ENCODE peak calls at places on chromosomes 12 and 14, in six cellular contexts. One of them, this sample, is unnamed.
A peak's percentile ranks its signal among the peaks of the same experiment; 100 is the strongest.

GRCh38 chr12:58915634-58916033 is 4.7 kb downstream of the LRIG3 start:
- DNase-seq in AG20443: peak; percentile 75
- DNase-seq in lower leg skin: no peak
- DNase-seq in mammary epithelial cell: peak; percentile 60
- DNase-seq in chondrocyte: no peak
- DNase-seq in ecto neural progenitor cell: no peak
- DNase-seq in this sample: peak; percentile 74

GRCh38 chr14:64601571-64601970 is 51.8 kb downstream of the PPP1R36 start:
- DNase-seq in mammary epithelial cell: no peak
- DNase-seq in chondrocyte: no peak
- DNase-seq in AG20443: peak; percentile 25
- DNase-seq in lower leg skin: no peak
- DNase-seq in ecto neural progenitor cell: no peak
- DNase-seq in this sample: no peak

GRCh38 chr14:20757963-20758362 is 10.2 kb upstream of the EDDM3B start:
- DNase-seq in chondrocyte: no peak
- DNase-seq in AG20443: no peak
- DNase-seq in mammary epithelial cell: no peak
- DNase-seq in lower leg skin: no peak
- DNase-seq in ecto neural progenitor cell: no peak
- DNase-seq in this sample: no peak

GRCh38 chr14:51507556-51508511 is 143.9 kb upstream of the FRMD6 start:
- DNase-seq in AG20443: peak; percentile 60
- DNase-seq in lower leg skin: peak; percentile 43
- DNase-seq in chondrocyte: no peak
- DNase-seq in mammary epithelial cell: peak; percentile 61
- DNase-seq in ecto neural progenitor cell: peak; percentile 47
- DNase-seq in this sample: no peak

GRCh38 chr12:2411586-2412304 is 359.0 kb downstream of the CACNA1C start:
- DNase-seq in chondrocyte: no peak
- DNase-seq in AG20443: no peak
- DNase-seq in lower leg skin: no peak
- DNase-seq in ecto neural progenitor cell: peak; percentile 59
- DNase-seq in mammary epithelial cell: no peak
- DNase-seq in this sample: no peak

GRCh38 chr12:45575417-45575816 is 154.1 kb upstream of the ARID2 start:
- DNase-seq in mammary epithelial cell: no peak
- DNase-seq in AG20443: no peak
- DNase-seq in lower leg skin: no peak
- DNase-seq in chondrocyte: no peak
- DNase-seq in ecto neural progenitor cell: no peak
- DNase-seq in this sample: no peak

GRCh38 chr12:13374783-13375182 is 178.3 kb downstream of the EMP1 start:
- DNase-seq in chondrocyte: no peak
- DNase-seq in ecto neural progenitor cell: no peak
- DNase-seq in AG20443: no peak
- DNase-seq in lower leg skin: no peak
- DNase-seq in mammary epithelial cell: no peak
- DNase-seq in this sample: no peak

GRCh38 chr12:56571131-56571530 is 49.5 kb downstream of the RBMS2 start:
- DNase-seq in AG20443: no peak
- DNase-seq in ecto neural progenitor cell: peak; percentile 63
- DNase-seq in lower leg skin: no peak
- DNase-seq in chondrocyte: no peak
- DNase-seq in mammary epithelial cell: no peak
- DNase-seq in this sample: peak; percentile 96

GRCh38 chr14:91027556-91027955 is 32.9 kb downstream of the RPS6KA5 start:
- DNase-seq in chondrocyte: no peak
- DNase-seq in ecto neural progenitor cell: no peak
- DNase-seq in mammary epithelial cell: no peak
- DNase-seq in lower leg skin: no peak
- DNase-seq in AG20443: no peak
- DNase-seq in this sample: no peak

GRCh38 chr12:87150969-87151662 is 878.1 kb downstream of the C12orf50 start:
- DNase-seq in chondrocyte: no peak
- DNase-seq in mammary epithelial cell: peak; percentile 58
- DNase-seq in lower leg skin: no peak
- DNase-seq in AG20443: no peak
- DNase-seq in ecto neural progenitor cell: no peak
- DNase-seq in this sample: peak; percentile 78

GRCh38 chr12:53591301-53592206 is 34.6 kb downstream of the ATF7 start:
- DNase-seq in ecto neural progenitor cell: no peak
- DNase-seq in AG20443: no peak
- DNase-seq in lower leg skin: no peak
- DNase-seq in mammary epithelial cell: no peak
- DNase-seq in chondrocyte: no peak
- DNase-seq in this sample: no peak

GRCh38 chr12:26434299-26434915 is 239.0 kb downstream of the SSPN start:
- DNase-seq in ecto neural progenitor cell: no peak
- DNase-seq in mammary epithelial cell: peak; percentile 60
- DNase-seq in lower leg skin: peak; percentile 22
- DNase-seq in chondrocyte: no peak
- DNase-seq in AG20443: peak; percentile 75
- DNase-seq in this sample: peak; percentile 83

GRCh38 chr12:109386079-109386473 is 38.4 kb downstream of the MYO1H start:
- DNase-seq in chondrocyte: no peak
- DNase-seq in ecto neural progenitor cell: no peak
- DNase-seq in mammary epithelial cell: no peak
- DNase-seq in AG20443: no peak
- DNase-seq in lower leg skin: no peak
- DNase-seq in this sample: no peak

GRCh38 chr14:102971314-102971713 is 48.9 kb downstream of the AMN start:
- DNase-seq in mammary epithelial cell: no peak
- DNase-seq in ecto neural progenitor cell: no peak
- DNase-seq in lower leg skin: no peak
- DNase-seq in chondrocyte: no peak
- DNase-seq in AG20443: no peak
- DNase-seq in this sample: no peak

GRCh38 chr14:105198588-105198987 is 17.5 kb upstream of the NUDT14 start:
- DNase-seq in mammary epithelial cell: no peak
- DNase-seq in lower leg skin: no peak
- DNase-seq in ecto neural progenitor cell: no peak
- DNase-seq in chondrocyte: no peak
- DNase-seq in AG20443: no peak
- DNase-seq in this sample: no peak

GRCh38 chr14:28707814-28708213 is 58.8 kb upstream of the FOXG1 start:
- DNase-seq in lower leg skin: no peak
- DNase-seq in mammary epithelial cell: peak; percentile 78
- DNase-seq in ecto neural progenitor cell: no peak
- DNase-seq in chondrocyte: no peak
- DNase-seq in AG20443: no peak
- DNase-seq in this sample: no peak

GRCh38 chr14:98325761-98326160 is 946.2 kb downstream of the BCL11B start:
- DNase-seq in ecto neural progenitor cell: no peak
- DNase-seq in lower leg skin: no peak
- DNase-seq in chondrocyte: no peak
- DNase-seq in AG20443: no peak
- DNase-seq in mammary epithelial cell: peak; percentile 9
- DNase-seq in this sample: no peak

GRCh38 chr12:110934093-110934852 is 13.9 kb upstream of the MYL2 start:
- DNase-seq in ecto neural progenitor cell: no peak
- DNase-seq in lower leg skin: no peak
- DNase-seq in AG20443: peak; percentile 18
- DNase-seq in chondrocyte: no peak
- DNase-seq in mammary epithelial cell: peak; percentile 73
- DNase-seq in this sample: peak; percentile 95

GRCh38 chr12:71397433-71397954 is 42.1 kb upstream of the LGR5 start:
- DNase-seq in chondrocyte: no peak
- DNase-seq in mammary epithelial cell: no peak
- DNase-seq in lower leg skin: no peak
- DNase-seq in AG20443: peak; percentile 29
- DNase-seq in ecto neural progenitor cell: no peak
- DNase-seq in this sample: no peak

GRCh38 chr12:119925269-119925668 is 48.1 kb upstream of the CIT start:
- DNase-seq in chondrocyte: no peak
- DNase-seq in AG20443: no peak
- DNase-seq in ecto neural progenitor cell: no peak
- DNase-seq in lower leg skin: no peak
- DNase-seq in mammary epithelial cell: no peak
- DNase-seq in this sample: no peak

GRCh38 chr14:100159107-100159864 is at the start of gene DEGS2:
- DNase-seq in lower leg skin: no peak
- DNase-seq in mammary epithelial cell: no peak
- DNase-seq in AG20443: peak; percentile 51
- DNase-seq in chondrocyte: no peak
- DNase-seq in ecto neural progenitor cell: peak; percentile 71
- DNase-seq in this sample: no peak

GRCh38 chr12:1405619-1406018 is 188.8 kb downstream of the FBXL14 start:
- DNase-seq in chondrocyte: no peak
- DNase-seq in ecto neural progenitor cell: no peak
- DNase-seq in mammary epithelial cell: no peak
- DNase-seq in lower leg skin: no peak
- DNase-seq in AG20443: no peak
- DNase-seq in this sample: no peak

GRCh38 chr14:98445736-98446135 is 826.3 kb downstream of the BCL11B start:
- DNase-seq in chondrocyte: no peak
- DNase-seq in lower leg skin: no peak
- DNase-seq in AG20443: no peak
- DNase-seq in ecto neural progenitor cell: no peak
- DNase-seq in mammary epithelial cell: no peak
- DNase-seq in this sample: no peak

GRCh38 chr12:132273992-132274334 is 55.4 kb downstream of the GALNT9 start:
- DNase-seq in mammary epithelial cell: no peak
- DNase-seq in chondrocyte: no peak
- DNase-seq in AG20443: no peak
- DNase-seq in ecto neural progenitor cell: no peak
- DNase-seq in lower leg skin: no peak
- DNase-seq in this sample: no peak

GRCh38 chr14:105123266-105123665 is 45.3 kb downstream of the JAG2 start:
- DNase-seq in ecto neural progenitor cell: no peak
- DNase-seq in lower leg skin: no peak
- DNase-seq in chondrocyte: no peak
- DNase-seq in mammary epithelial cell: no peak
- DNase-seq in AG20443: no peak
- DNase-seq in this sample: no peak

GRCh38 chr14:78359581-78359980 is 189.4 kb downstream of the NRXN3 start:
- DNase-seq in mammary epithelial cell: no peak
- DNase-seq in ecto neural progenitor cell: no peak
- DNase-seq in chondrocyte: no peak
- DNase-seq in AG20443: no peak
- DNase-seq in lower leg skin: no peak
- DNase-seq in this sample: no peak

GRCh38 chr14:97584528-97584927 is 787.3 kb downstream of the VRK1 start:
- DNase-seq in AG20443: no peak
- DNase-seq in ecto neural progenitor cell: no peak
- DNase-seq in mammary epithelial cell: no peak
- DNase-seq in chondrocyte: no peak
- DNase-seq in lower leg skin: no peak
- DNase-seq in this sample: no peak

GRCh38 chr12:562634-563033 is 100.6 kb downstream of the NINJ2 start:
- DNase-seq in mammary epithelial cell: no peak
- DNase-seq in lower leg skin: no peak
- DNase-seq in chondrocyte: no peak
- DNase-seq in ecto neural progenitor cell: no peak
- DNase-seq in AG20443: no peak
- DNase-seq in this sample: no peak

GRCh38 chr12:112656141-112656540 is 135.4 kb upstream of the RPH3A start:
- DNase-seq in lower leg skin: no peak
- DNase-seq in chondrocyte: no peak
- DNase-seq in mammary epithelial cell: no peak
- DNase-seq in ecto neural progenitor cell: no peak
- DNase-seq in AG20443: no peak
- DNase-seq in this sample: no peak

This sample was measured in islet precursor cell.